ENCODE peak calls at places on chromosome 11, in four cellular contexts. One of them, this sample, is unnamed.
A peak's percentile ranks its signal among the peaks of the same experiment; 100 is the strongest.

GRCh38 chr11:122632178-122632824 is 23.2 kb upstream of the UBASH3B start:
- DNase-seq in EL: peak; percentile 37
- DNase-seq in astrocyte of the spinal cord: no peak
- DNase-seq in activated naive CD8-positive, alpha-beta T cell treated with anti-CD3 and anti-CD28 coated beads for 36 hours: no peak
- DNase-seq in this sample: no peak

GRCh38 chr11:64887757-64888405 is 9.5 kb upstream of the EHD1 start:
- DNase-seq in astrocyte of the spinal cord: peak; percentile 58
- DNase-seq in EL: peak; percentile 64
- DNase-seq in activated naive CD8-positive, alpha-beta T cell treated with anti-CD3 and anti-CD28 coated beads for 36 hours: peak; percentile 85
- DNase-seq in this sample: no peak

GRCh38 chr11:119699227-119699626 is 29.8 kb downstream of the NECTIN1 start:
- DNase-seq in astrocyte of the spinal cord: no peak
- DNase-seq in activated naive CD8-positive, alpha-beta T cell treated with anti-CD3 and anti-CD28 coated beads for 36 hours: no peak
- DNase-seq in EL: no peak
- DNase-seq in this sample: no peak

GRCh38 chr11:11243258-11243789 is 109.7 kb downstream of the CSNK2A3 start:
- DNase-seq in astrocyte of the spinal cord: no peak
- DNase-seq in activated naive CD8-positive, alpha-beta T cell treated with anti-CD3 and anti-CD28 coated beads for 36 hours: no peak
- DNase-seq in EL: no peak
- DNase-seq in this sample: no peak

GRCh38 chr11:134155946-134156865 is 67.6 kb downstream of the NCAPD3 start:
- DNase-seq in activated naive CD8-positive, alpha-beta T cell treated with anti-CD3 and anti-CD28 coated beads for 36 hours: no peak
- DNase-seq in astrocyte of the spinal cord: no peak
- DNase-seq in EL: no peak
- DNase-seq in this sample: no peak

GRCh38 chr11:64734786-64735761 is 8.9 kb downstream of the RASGRP2 start:
- DNase-seq in activated naive CD8-positive, alpha-beta T cell treated with anti-CD3 and anti-CD28 coated beads for 36 hours: no peak
- DNase-seq in EL: no peak
- DNase-seq in astrocyte of the spinal cord: no peak
- DNase-seq in this sample: no peak

GRCh38 chr11:127071606-127072005 is 71.0 kb upstream of the KIRREL3 start:
- DNase-seq in astrocyte of the spinal cord: no peak
- DNase-seq in activated naive CD8-positive, alpha-beta T cell treated with anti-CD3 and anti-CD28 coated beads for 36 hours: no peak
- DNase-seq in EL: no peak
- DNase-seq in this sample: peak; percentile 52

GRCh38 chr11:113397212-113397611 is 9.6 kb downstream of the ANKK1 start:
- DNase-seq in activated naive CD8-positive, alpha-beta T cell treated with anti-CD3 and anti-CD28 coated beads for 36 hours: no peak
- DNase-seq in astrocyte of the spinal cord: no peak
- DNase-seq in EL: no peak
- DNase-seq in this sample: no peak

GRCh38 chr11:125918140-125918840 is 14.0 kb downstream of the DDX25 start:
- DNase-seq in EL: no peak
- DNase-seq in astrocyte of the spinal cord: no peak
- DNase-seq in activated naive CD8-positive, alpha-beta T cell treated with anti-CD3 and anti-CD28 coated beads for 36 hours: no peak
- DNase-seq in this sample: no peak

GRCh38 chr11:18608373-18608772 is 8.8 kb downstream of the MISFA start:
- DNase-seq in astrocyte of the spinal cord: no peak
- DNase-seq in EL: no peak
- DNase-seq in activated naive CD8-positive, alpha-beta T cell treated with anti-CD3 and anti-CD28 coated beads for 36 hours: no peak
- DNase-seq in this sample: no peak

GRCh38 chr11:60121259-60121658 is 32.8 kb downstream of the MS4A2 start:
- DNase-seq in activated naive CD8-positive, alpha-beta T cell treated with anti-CD3 and anti-CD28 coated beads for 36 hours: no peak
- DNase-seq in EL: no peak
- DNase-seq in astrocyte of the spinal cord: no peak
- DNase-seq in this sample: no peak

GRCh38 chr11:6027501-6027900 is 3.1 kb downstream of the OR56A1 start:
- DNase-seq in EL: peak; percentile 5
- DNase-seq in astrocyte of the spinal cord: no peak
- DNase-seq in activated naive CD8-positive, alpha-beta T cell treated with anti-CD3 and anti-CD28 coated beads for 36 hours: no peak
- DNase-seq in this sample: no peak

GRCh38 chr11:108222686-108223448 is at the start of gene ATM:
- DNase-seq in astrocyte of the spinal cord: peak; percentile 99
- DNase-seq in activated naive CD8-positive, alpha-beta T cell treated with anti-CD3 and anti-CD28 coated beads for 36 hours: peak; percentile 98
- DNase-seq in EL: peak; percentile 99
- DNase-seq in this sample: peak; percentile 100

GRCh38 chr11:108973402-108974119 is 308.7 kb downstream of the DDX10 start:
- DNase-seq in EL: peak; percentile 97
- DNase-seq in astrocyte of the spinal cord: peak; percentile 83
- DNase-seq in activated naive CD8-positive, alpha-beta T cell treated with anti-CD3 and anti-CD28 coated beads for 36 hours: no peak
- DNase-seq in this sample: no peak

GRCh38 chr11:111944651-111945051 is 7.5 kb downstream of the DIXDC1 start:
- DNase-seq in EL: peak; percentile 61
- DNase-seq in activated naive CD8-positive, alpha-beta T cell treated with anti-CD3 and anti-CD28 coated beads for 36 hours: no peak
- DNase-seq in astrocyte of the spinal cord: peak; percentile 96
- DNase-seq in this sample: no peak

GRCh38 chr11:2689551-2690260 is 10.1 kb downstream of the KCNQ1OT1 start:
- DNase-seq in activated naive CD8-positive, alpha-beta T cell treated with anti-CD3 and anti-CD28 coated beads for 36 hours: no peak
- DNase-seq in EL: no peak
- DNase-seq in astrocyte of the spinal cord: no peak
- DNase-seq in this sample: no peak

GRCh38 chr11:420911-421321 is 6.1 kb upstream of the SIGIRR start:
- DNase-seq in astrocyte of the spinal cord: no peak
- DNase-seq in EL: no peak
- DNase-seq in activated naive CD8-positive, alpha-beta T cell treated with anti-CD3 and anti-CD28 coated beads for 36 hours: no peak
- DNase-seq in this sample: no peak

GRCh38 chr11:35927730-35928129 is 16.1 kb upstream of the LDLRAD3 start:
- DNase-seq in astrocyte of the spinal cord: no peak
- DNase-seq in EL: no peak
- DNase-seq in activated naive CD8-positive, alpha-beta T cell treated with anti-CD3 and anti-CD28 coated beads for 36 hours: no peak
- DNase-seq in this sample: peak; percentile 24

GRCh38 chr11:112834277-112834755 is 126.9 kb upstream of the NCAM1 start:
- DNase-seq in activated naive CD8-positive, alpha-beta T cell treated with anti-CD3 and anti-CD28 coated beads for 36 hours: no peak
- DNase-seq in EL: no peak
- DNase-seq in astrocyte of the spinal cord: no peak
- DNase-seq in this sample: peak; percentile 93

GRCh38 chr11:15170170-15170569 is 55.4 kb downstream of the INSC start:
- DNase-seq in astrocyte of the spinal cord: no peak
- DNase-seq in activated naive CD8-positive, alpha-beta T cell treated with anti-CD3 and anti-CD28 coated beads for 36 hours: no peak
- DNase-seq in EL: no peak
- DNase-seq in this sample: peak; percentile 76

GRCh38 chr11:116499396-116500001 is 273.3 kb downstream of the BUD13 start:
- DNase-seq in astrocyte of the spinal cord: peak; percentile 43
- DNase-seq in activated naive CD8-positive, alpha-beta T cell treated with anti-CD3 and anti-CD28 coated beads for 36 hours: peak; percentile 60
- DNase-seq in EL: peak; percentile 58
- DNase-seq in this sample: peak; percentile 90

GRCh38 chr11:12842933-12843636 is 166.0 kb upstream of the RASSF10 start:
- DNase-seq in astrocyte of the spinal cord: peak; percentile 69
- DNase-seq in activated naive CD8-positive, alpha-beta T cell treated with anti-CD3 and anti-CD28 coated beads for 36 hours: no peak
- DNase-seq in EL: peak; percentile 42
- DNase-seq in this sample: peak; percentile 74

GRCh38 chr11:92141159-92141558 is 83.5 kb upstream of the FAT3 start:
- DNase-seq in astrocyte of the spinal cord: no peak
- DNase-seq in EL: no peak
- DNase-seq in activated naive CD8-positive, alpha-beta T cell treated with anti-CD3 and anti-CD28 coated beads for 36 hours: no peak
- DNase-seq in this sample: no peak

This sample was measured in NCI-H526.